ENCODE peak calls at places on chromosomes 6 and 20, in seven cellular contexts. O, H, S, M, G, X and Y are unnamed samples.

GRCh38 chr6:168695701-168696100 is 254.7 kb downstream of the SMOC2 start:
- DNase-seq in O (no peak), H (no peak), S (no peak), M (no peak), G (no peak), X (no peak), Y (no peak)

GRCh38 chr6:7473805-7474329 is 67.6 kb upstream of the DSP start:
- DNase-seq in O (no peak), H (no peak), S (no peak), M (no peak), G (no peak), X (no peak), Y (no peak)

GRCh38 chr6:84897874-84898635 is 133.7 kb upstream of the TBX18 start:
- DNase-seq in O (peak; percentile 73), H (peak; percentile 83), S (peak; percentile 35), M (peak; percentile 74), G (peak; percentile 46), X (peak; percentile 84), Y (peak; percentile 89)

GRCh38 chr6:40672118-40672517 is 85.0 kb upstream of the LRFN2 start:
- DNase-seq in O (no peak), H (no peak), S (no peak), M (no peak), G (no peak), X (no peak), Y (no peak)

GRCh38 chr6:139982652-139983051 is 608.2 kb upstream of the CITED2 start:
- DNase-seq in O (peak; percentile 95), H (peak; percentile 58), S (peak; percentile 93), M (no peak), G (peak; percentile 64), X (peak; percentile 82), Y (peak; percentile 82)

GRCh38 chr6:39430968-39431523 is 108.5 kb upstream of the KCNK16 start:
- DNase-seq in O (no peak), H (peak; percentile 68), S (peak; percentile 73), M (no peak), G (no peak), X (peak; percentile 20), Y (no peak)

GRCh38 chr20:50645253-50646068 is 45.9 kb downstream of the RIPOR3 start:
- DNase-seq in O (peak; percentile 100), H (peak; percentile 100), S (peak; percentile 99), M (peak; percentile 90), G (peak; percentile 91), X (peak; percentile 99), Y (peak; percentile 94)

GRCh38 chr20:63893999-63894357 is 948 bp upstream of the DNAJC5 start:
- DNase-seq in O (peak; percentile 12), H (no peak), S (peak; percentile 15), M (no peak), G (peak; percentile 16), X (no peak), Y (no peak)

GRCh38 chr20:39851459-39851858 is 837.6 kb downstream of the MAFB start:
- DNase-seq in O (peak; percentile 37), H (peak; percentile 81), S (peak; percentile 68), M (no peak), G (peak; percentile 65), X (peak; percentile 27), Y (no peak)

GRCh38 chr6:126374372-126374771 is 34.5 kb downstream of the CENPW start:
- DNase-seq in O (no peak), H (no peak), S (no peak), M (no peak), G (no peak), X (no peak), Y (no peak)

GRCh38 chr20:36532388-36532787 is 8.9 kb upstream of the MYL9 start:
- DNase-seq in O (no peak), H (no peak), S (no peak), M (no peak), G (no peak), X (no peak), Y (no peak)

GRCh38 chr6:83192871-83193746 is at the start of the genes PGM3 and RWDD2A:
- DNase-seq in O (peak; percentile 92), H (peak; percentile 89), S (peak; percentile 84), M (no peak), G (peak; percentile 80), X (peak; percentile 89), Y (peak; percentile 63)

GRCh38 chr6:108114861-108115597 is 40.5 kb upstream of the OSTM1 start:
- DNase-seq in O (peak; percentile 44), H (peak; percentile 48), S (peak; percentile 68), M (peak; percentile 45), G (peak; percentile 69), X (peak; percentile 90), Y (peak; percentile 25)

GRCh38 chr6:112044196-112044595 is 9.7 kb upstream of the CCN6 start:
- DNase-seq in O (no peak), H (no peak), S (no peak), M (no peak), G (no peak), X (no peak), Y (no peak)

GRCh38 chr6:27237089-27237723 is 10.3 kb upstream of the PRSS16 start:
- DNase-seq in O (peak; percentile 36), H (peak; percentile 86), S (peak; percentile 50), M (no peak), G (peak; percentile 56), X (peak; percentile 54), Y (no peak)

GRCh38 chr20:63027425-63028389 is 20.9 kb upstream of the BHLHE23 start:
- DNase-seq in O (no peak), H (peak; percentile 23), S (no peak), M (no peak), G (no peak), X (no peak), Y (no peak)

GRCh38 chr6:156865019-156865629 is 87.9 kb downstream of the ARID1B start:
- DNase-seq in O (no peak), H (peak; percentile 39), S (peak; percentile 53), M (no peak), G (peak; percentile 19), X (peak; percentile 43), Y (no peak)

GRCh38 chr6:145015739-145016558 is 719.4 kb downstream of the EPM2A start:
- DNase-seq in O (peak; percentile 76), H (peak; percentile 96), S (peak; percentile 89), M (peak; percentile 82), G (peak; percentile 87), X (peak; percentile 86), Y (peak; percentile 82)

GRCh38 chr6:170124836-170125235 is 166.0 kb downstream of the DLL1 start:
- DNase-seq in O (no peak), H (no peak), S (no peak), M (no peak), G (no peak), X (no peak), Y (no peak)

GRCh38 chr6:33344771-33345697 is 27.5 kb upstream of the ZBTB22 start:
- DNase-seq in O (peak; percentile 91), H (peak; percentile 85), S (peak; percentile 85), M (peak; percentile 46), G (peak; percentile 86), X (peak; percentile 84), Y (peak; percentile 49)

GRCh38 chr6:7016238-7016637 is 91.5 kb upstream of the RREB1 start:
- DNase-seq in O (no peak), H (no peak), S (no peak), M (no peak), G (no peak), X (no peak), Y (no peak)